ENCODE peak calls at places on chromosomes 7 and 10, in nine cellular contexts. M is anterior cingulate cortex; K is Ammon's horn; R is mucosa of descending colon; A is activated CD8-positive, alpha-beta memory T cell treated with anti-CD3 and anti-CD28 coated beads for 1 hour; C is brain microvascular endothelial cell; P is HFFc6; E is adipocyte; G is kidney tubule cell. V is an unnamed sample.

GRCh38 chr10:1154531-1154930 is 98.3 kb downstream of the WDR37 start:
- DNase-seq in M (no peak), K (no peak), R (no peak), A (no peak), C (no peak), P (no peak), E (no peak), G (no peak), V (no peak)

GRCh38 chr7:36906448-36906847 is 182.2 kb upstream of the AOAH start:
- DNase-seq in M (no peak), K (no peak), R (no peak), A (no peak), C (no peak), P (no peak), E (no peak), G (no peak), V (no peak)

GRCh38 chr7:155638366-155638765 is 6.1 kb upstream of the RBM33 start:
- DNase-seq in M (no peak), K (no peak), R (no peak), A (no peak), C (no peak), P (no peak), E (no peak), G (no peak), V (no peak)

GRCh38 chr7:95693551-95694333 is 78.6 kb upstream of the DYNC1I1 start:
- DNase-seq in M (no peak), K (no peak), R (no peak), A (no peak), C (peak; percentile 35), P (no peak), E (no peak), G (no peak), V (no peak)

GRCh38 chr10:53843691-53844362 is 957.2 kb downstream of the PCDH15 start:
- DNase-seq in M (no peak), K (peak; percentile 46), R (no peak), A (no peak), C (no peak), P (no peak), E (no peak), G (no peak), V (no peak)

GRCh38 chr10:59991661-59992060 is 85.3 kb upstream of the CCDC6 start:
- DNase-seq in M (no peak), K (no peak), R (no peak), A (no peak), C (peak; percentile 38), P (no peak), E (no peak), G (peak; percentile 98), V (no peak)

GRCh38 chr7:137354361-137354760 is 10.8 kb upstream of the PTN start:
- DNase-seq in M (peak; percentile 9), K (peak; percentile 17), R (no peak), A (no peak), C (peak; percentile 33), P (no peak), E (no peak), G (no peak), V (no peak)

GRCh38 chr10:68992721-68993440 is 4.3 kb downstream of the KIFBP start:
- DNase-seq in M (no peak), K (no peak), R (no peak), A (no peak), C (peak; percentile 90), P (peak; percentile 93), E (peak; percentile 93), G (peak; percentile 55), V (no peak)

V was measured in activated effector memory CD4-positive, alpha-beta T cell treated with Interleukin-2 at 50 U/mL for 16 hours.